ENCODE peak calls at places on chromosomes 6 and 20, in five cellular contexts. Z, H, E, W and X are unnamed samples.

GRCh38 chr20:2816583-2817340 is 598 bp downstream of the TMEM239 start:
- DNase-seq in E (peak), H (no peak), W (no peak), Z (no peak), X (peak)

GRCh38 chr6:166275714-166276166 is 32.5 kb downstream of the PRR18 start:
- DNase-seq in W (peak), H (peak), E (peak), Z (peak), X (peak)

GRCh38 chr20:25323486-25324246 is 67.0 kb downstream of the ABHD12 start:
- DNase-seq in Z (no peak), E (no peak), W (no peak), H (no peak), X (no peak)

GRCh38 chr6:15481892-15482291 is 180.9 kb downstream of the DTNBP1 start:
- DNase-seq in W (no peak), Z (no peak), H (no peak), E (no peak), X (peak)

GRCh38 chr20:7742479-7742878 is 197.8 kb downstream of the HAO1 start:
- DNase-seq in W (no peak), Z (no peak), H (no peak), E (no peak), X (no peak)

GRCh38 chr20:41330343-41330720 is 10.3 kb upstream of the LPIN3 start:
- DNase-seq in H (no peak), E (no peak), W (no peak), Z (no peak), X (no peak)

GRCh38 chr6:45942953-45943352 is 72.7 kb downstream of the CLIC5 start:
- DNase-seq in E (no peak), H (no peak), Z (no peak), W (no peak), X (no peak)

GRCh38 chr20:23235173-23236027 is 115.2 kb upstream of the NXT1 start:
- DNase-seq in E (peak), W (no peak), Z (peak), H (peak), X (peak)

GRCh38 chr6:116847234-116847633 is 18.4 kb upstream of the GPRC6A start:
- DNase-seq in E (peak), Z (no peak), W (no peak), H (no peak), X (peak)

GRCh38 chr6:11535801-11536230 is 1.7 kb upstream of the TMEM170B start:
- DNase-seq in Z (no peak), W (no peak), H (no peak), E (no peak), X (no peak)

GRCh38 chr6:42727084-42727601 is 4.7 kb upstream of the PRPH2 start:
- DNase-seq in Z (peak), W (peak), E (no peak), H (peak), X (peak)

GRCh38 chr6:7052441-7052936 is 55.3 kb upstream of the RREB1 start:
- DNase-seq in E (peak), Z (peak), W (no peak), H (peak), X (no peak)

GRCh38 chr6:118285791-118286190 is 262.3 kb upstream of the PLN start:
- DNase-seq in W (no peak), Z (no peak), E (no peak), H (no peak), X (no peak)

GRCh38 chr20:24634855-24635254 is 165.4 kb downstream of the SYNDIG1 start:
- DNase-seq in Z (no peak), W (no peak), H (no peak), E (no peak), X (no peak)

GRCh38 chr20:32443386-32443974 is 85.3 kb downstream of the ASXL1 start:
- DNase-seq in W (no peak), Z (no peak), H (no peak), E (no peak), X (no peak)

DNA sequence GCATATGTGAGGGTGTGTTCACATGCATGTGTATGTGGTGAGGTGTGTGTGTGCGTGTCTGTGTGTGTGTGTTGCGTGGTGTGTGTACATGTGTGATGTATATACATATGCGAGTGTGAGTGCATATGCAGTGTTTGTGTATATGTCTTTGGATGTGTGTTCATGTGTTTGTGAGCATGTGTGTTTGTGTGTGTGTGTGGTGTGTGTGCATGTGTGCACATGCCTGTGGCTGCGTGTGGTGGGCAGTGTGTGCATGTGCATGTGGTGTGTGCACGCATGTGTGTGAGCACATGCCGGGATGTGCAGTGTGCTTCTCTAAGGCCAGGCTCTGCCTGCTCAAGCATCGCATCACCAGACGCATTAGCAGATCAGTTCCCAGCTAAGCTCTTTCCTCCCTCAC is 5.7 kb downstream of the THBS2 start:
- DNase-seq in H (no peak), Z (no peak), W (no peak), E (no peak), X (no peak)
- H3K4me3 ChIP-seq in H (no peak), Z (no peak), W (no peak), E (no peak), X (no peak)

DNA sequence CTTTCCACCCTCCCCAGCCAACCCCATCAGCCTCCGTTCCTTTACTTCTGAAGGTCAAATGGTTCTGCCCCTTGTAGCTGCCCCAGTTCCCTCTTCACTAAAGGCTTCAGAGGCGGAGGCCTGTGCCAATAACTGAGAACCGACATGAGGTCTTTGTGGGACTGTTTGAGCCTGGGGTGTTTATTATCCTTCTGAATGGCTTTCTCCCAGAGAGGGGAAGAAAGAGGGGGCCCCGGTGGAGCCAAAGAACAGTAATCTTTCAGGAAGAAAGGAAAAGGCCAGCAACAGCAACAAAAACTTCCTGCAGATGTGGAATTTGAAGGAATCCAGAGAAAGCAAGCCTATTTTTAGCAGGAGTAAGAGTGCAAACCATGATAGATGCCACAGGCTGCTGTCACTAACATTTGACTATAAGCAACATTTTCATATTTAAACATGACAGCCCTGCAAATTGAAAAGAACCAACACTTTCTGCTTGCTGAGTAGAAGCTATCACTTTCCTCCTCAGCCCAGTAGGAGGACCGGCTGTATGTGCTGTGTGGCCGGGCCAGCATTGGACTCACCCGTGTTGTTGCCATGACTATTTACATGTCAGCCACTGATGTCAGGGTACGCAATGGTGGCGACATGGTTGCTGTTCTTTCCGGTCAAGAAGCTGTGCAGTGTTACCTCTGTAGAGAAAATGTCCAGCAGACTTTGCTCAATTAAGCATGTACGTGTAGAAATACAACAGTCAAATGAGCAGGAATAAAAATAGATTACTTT is 121.3 kb downstream of the SOBP start:
- DNase-seq in H (no peak), E (no peak), Z (no peak), W (no peak), X (no peak)
- TF ChIP-seq CTCF in H (no peak), E (no peak), Z (no peak), W (no peak), X (no peak)

DNA sequence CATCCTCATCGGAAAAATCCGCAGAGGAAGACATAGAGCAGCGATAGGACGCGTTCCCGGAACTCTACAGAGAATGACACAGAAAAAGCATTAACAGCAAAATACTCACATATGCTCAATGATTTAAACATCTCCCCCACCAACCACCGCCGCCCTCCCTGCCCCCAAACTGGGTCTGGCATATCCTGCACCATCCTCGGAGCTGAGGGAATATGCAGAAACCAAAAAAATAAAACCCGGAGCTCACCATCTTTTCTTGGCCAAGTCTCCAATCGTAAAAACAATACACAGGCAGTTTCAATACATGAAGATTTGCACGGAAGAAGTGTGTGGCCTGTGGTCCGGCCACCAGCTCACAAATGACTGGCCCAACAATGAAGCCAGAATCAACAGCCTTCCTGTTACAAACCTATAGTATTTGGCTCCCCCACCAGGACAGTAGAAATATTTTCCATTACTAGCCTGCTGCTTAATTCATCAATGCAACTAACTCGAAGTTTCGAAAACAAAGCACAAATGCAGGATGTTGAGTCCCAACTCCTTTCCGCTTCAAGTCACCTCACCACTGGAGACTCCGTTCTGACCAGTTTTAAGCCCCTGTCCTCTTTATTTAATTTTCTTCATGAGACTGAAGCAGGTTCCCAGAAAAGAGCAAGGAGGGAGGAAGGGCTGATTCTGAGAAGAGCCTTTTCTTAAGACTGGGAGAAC is 103.2 kb upstream of the BEND6 start:
- DNase-seq in E (peak), Z (no peak), W (peak), H (no peak), X (peak)
- H3K4me3 ChIP-seq in E (peak), Z (peak), W (peak), H (peak), X (peak)

DNA sequence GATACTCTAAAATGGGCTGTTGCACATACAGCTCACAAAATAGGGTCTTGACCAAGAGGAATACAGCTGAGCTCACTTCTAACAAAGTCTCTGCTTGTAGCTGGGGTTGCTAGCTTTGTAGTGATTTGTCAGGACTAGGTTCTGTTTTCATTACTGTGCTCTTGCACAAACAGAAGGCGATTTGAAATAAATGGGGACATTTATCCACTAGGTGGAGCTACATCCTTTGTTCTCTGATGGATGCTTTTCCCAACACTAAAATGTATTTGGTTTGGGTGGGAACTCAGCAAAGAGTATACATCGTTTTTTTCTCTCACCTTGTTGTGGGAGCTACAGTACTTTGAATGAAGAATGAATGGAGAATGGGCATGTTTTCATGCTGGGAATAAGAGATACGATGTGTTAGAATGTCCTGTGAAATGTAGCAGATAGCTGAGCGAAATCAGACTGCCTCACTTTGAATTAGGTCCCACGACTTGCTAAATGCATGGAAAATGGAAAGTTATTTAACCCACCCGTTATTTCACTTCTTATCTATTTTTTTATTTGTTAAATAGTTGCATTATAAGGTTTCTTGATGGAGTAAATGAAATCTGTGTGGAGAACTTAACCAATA is 494.7 kb upstream of the MAP3K7 start:
- DNase-seq in W (no peak), Z (no peak), H (no peak), E (peak), X (peak)
- TF ChIP-seq CTCF in W (no peak), Z (peak), H (peak), E (peak), X (peak)